ENCODE peak calls at places on chromosomes 5 and 9, in five cellular contexts. G is GM12892, M is SK-N-SH, K is GM12878, Y is K562. U is an unnamed sample.
A peak's percentile ranks its signal among the peaks of the same experiment; 100 is the strongest.

GRCh38 chr9:115018547-115019435 is 88.4 kb upstream of the TNFSF8 start:
- DNase-seq in M (no peak), Y (no peak), K (no peak), G (no peak), U (no peak)

GRCh38 chr9:6566409-6567139 is 79.0 kb downstream of the GLDC start:
- DNase-seq in Y (peak; percentile 11), M (no peak), G (no peak), K (no peak), U (no peak)

GRCh38 chr5:94941113-94941765 is 322.8 kb downstream of the SLF1 start:
- DNase-seq in G (no peak), K (no peak), Y (no peak), M (no peak), U (no peak)

GRCh38 chr5:111733571-111733970 is 23.4 kb downstream of the NREP start:
- DNase-seq in G (no peak), K (no peak), M (no peak), Y (no peak), U (no peak)

GRCh38 chr5:143352691-143353090 is 50.8 kb downstream of the NR3C1 start:
- DNase-seq in G (no peak), Y (no peak), M (no peak), K (no peak), U (no peak)

GRCh38 chr5:74851684-74852353 is 14.4 kb downstream of the FAM169A start:
- DNase-seq in G (no peak), Y (no peak), K (peak; percentile 16), M (no peak), U (no peak)

GRCh38 chr5:179779826-179780225 is 14.0 kb upstream of the LTC4S start:
- DNase-seq in M (no peak), Y (no peak), K (no peak), G (no peak), U (no peak)

GRCh38 chr9:93177676-93178075 is 6.3 kb upstream of the WNK2 start:
- DNase-seq in Y (no peak), G (no peak), M (peak; percentile 89), K (no peak), U (no peak)

GRCh38 chr5:171543486-171543885 is 124.0 kb downstream of the FGF18 start:
- DNase-seq in M (no peak), Y (no peak), K (no peak), G (no peak), U (no peak)

GRCh38 chr5:369151-369939 is 47.8 kb downstream of the AHRR start:
- DNase-seq in G (no peak), K (peak; percentile 40), M (no peak), Y (no peak), U (no peak)

GRCh38 chr5:144121577-144121976 is 48.9 kb downstream of the YIPF5 start:
- DNase-seq in M (no peak), G (no peak), K (no peak), Y (no peak), U (no peak)

GRCh38 chr5:34676409-34676808 is 20.3 kb downstream of the RAI14 start:
- DNase-seq in M (no peak), Y (no peak), G (no peak), K (no peak), U (no peak)

GRCh38 chr9:89629096-89629976 is 24.5 kb downstream of the GADD45G start:
- DNase-seq in Y (no peak), K (no peak), M (no peak), G (no peak), U (no peak)

GRCh38 chr9:16729656-16730055 is 140.8 kb downstream of the BNC2 start:
- DNase-seq in G (no peak), M (no peak), K (no peak), Y (no peak), U (no peak)

GRCh38 chr9:113563856-113564514 is 100.5 kb downstream of the RGS3 start:
- DNase-seq in Y (no peak), M (no peak), K (no peak), G (no peak), U (no peak)

GRCh38 chr9:75814667-75815066 is 75.8 kb upstream of the PCSK5 start:
- DNase-seq in Y (no peak), G (no peak), K (no peak), M (no peak), U (no peak)

GRCh38 chr9:75811692-75812091 is 78.8 kb upstream of the PCSK5 start:
- DNase-seq in G (no peak), Y (no peak), K (no peak), M (no peak), U (no peak)

GRCh38 chr9:75810063-75810462 is 80.4 kb upstream of the PCSK5 start:
- DNase-seq in K (no peak), M (no peak), G (no peak), Y (no peak), U (no peak)

GRCh38 chr9:75812139-75812538 is 78.3 kb upstream of the PCSK5 start:
- DNase-seq in Y (no peak), G (no peak), M (no peak), K (no peak), U (no peak)
- TF ChIP-seq TAF1 in Y (no peak), G (no peak), M (no peak), K (no peak), U (no peak)

GRCh38 chr5:138468133-138468965 is 3.1 kb downstream of the EGR1 start:
- DNase-seq in Y (no peak), M (no peak), K (no peak), G (no peak), U (no peak)
- TF ChIP-seq TAF1 in Y (peak; percentile 55), M (no peak), K (no peak), G (no peak), U (no peak)

GRCh38 chr5:88882321-88883038 is 504 bp downstream of the MEF2C start:
- DNase-seq in G (no peak), Y (peak; percentile 37), K (no peak), M (no peak), U (no peak)
- TF ChIP-seq TAF1 in G (no peak), Y (no peak), K (peak; percentile 49), M (no peak), U (peak; percentile 18)

GRCh38 chr9:27787941-27788340 is 214.7 kb upstream of the C9orf72 start:
- DNase-seq in Y (no peak), K (no peak), G (no peak), M (no peak), U (no peak)

GRCh38 chr9:27785714-27786100 is 212.4 kb upstream of the C9orf72 start:
- DNase-seq in K (peak; percentile 23), M (no peak), G (no peak), Y (no peak), U (no peak)

GRCh38 chr9:27792971-27793689 is 219.8 kb upstream of the C9orf72 start:
- DNase-seq in K (no peak), G (no peak), Y (no peak), M (no peak), U (no peak)

GRCh38 chr9:27791311-27791710 is 218.0 kb upstream of the C9orf72 start:
- DNase-seq in G (no peak), M (no peak), K (no peak), Y (no peak), U (no peak)
- TF ChIP-seq TAF1 in G (no peak), M (no peak), K (no peak), Y (no peak), U (no peak)

DNA sequence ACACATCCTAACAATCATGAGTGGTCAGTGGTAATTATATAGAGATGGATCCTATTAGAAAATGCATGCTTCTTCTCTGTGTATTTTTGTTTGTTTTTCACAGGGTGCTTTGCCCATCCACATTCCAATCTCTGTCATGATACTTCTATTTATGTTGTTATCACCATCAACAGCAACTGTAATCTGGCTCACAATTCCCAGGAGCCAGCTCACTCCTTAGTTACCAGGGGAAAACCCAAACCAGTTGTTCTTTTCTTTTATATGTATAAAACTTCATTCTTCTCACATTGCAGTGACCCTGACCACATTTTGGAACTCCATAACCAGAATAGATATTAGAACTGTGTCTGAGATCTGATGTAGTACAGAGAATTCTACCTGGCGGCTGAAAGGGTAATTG is 118.8 kb downstream of the NDUFS4 start:
- DNase-seq in Y (no peak), K (no peak), M (no peak), G (no peak), U (no peak)
- TF ChIP-seq TAF1 in Y (no peak), K (no peak), M (no peak), G (no peak), U (no peak)

GRCh38 chr9:36584626-36585460 is 12.1 kb downstream of the MELK start:
- DNase-seq in G (no peak), Y (no peak), M (no peak), K (no peak), U (no peak)
- TF ChIP-seq TAF1 in G (no peak), Y (no peak), M (no peak), K (no peak), U (no peak)

DNA sequence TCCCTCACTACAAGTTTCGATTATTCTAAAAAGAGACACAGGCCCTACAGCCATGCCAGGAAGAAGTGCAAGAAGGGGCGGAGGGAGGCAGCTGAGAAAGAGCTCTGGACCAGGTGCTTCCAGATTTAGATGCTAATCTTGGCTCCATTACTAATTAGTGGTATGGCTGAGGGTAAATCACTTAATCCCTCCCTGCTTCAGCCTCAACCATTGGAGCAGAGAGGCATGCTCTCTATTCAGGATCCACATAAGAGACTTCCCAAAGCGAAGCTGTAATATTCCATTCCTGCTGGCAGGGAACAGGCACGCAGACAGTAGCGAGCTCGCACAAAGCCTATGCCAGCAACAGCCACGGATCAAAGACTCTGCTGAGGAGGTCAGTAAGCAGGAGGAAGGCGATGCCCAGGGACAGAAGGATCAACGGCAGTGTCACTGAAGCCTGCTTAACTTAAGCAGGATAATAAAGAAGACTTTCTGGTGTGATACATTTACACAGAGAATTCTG is 24.2 kb downstream of the LIFR start:
- DNase-seq in M (no peak), K (no peak), Y (no peak), G (no peak), U (no peak)
- TF ChIP-seq TAF1 in M (no peak), K (no peak), Y (no peak), G (no peak), U (no peak)

GRCh38 chr5:73028991-73029540 is 73.2 kb downstream of the FCHO2 start:
- DNase-seq in Y (no peak), K (no peak), M (no peak), G (no peak), U (no peak)

GRCh38 chr5:73031839-73032238 is 76.0 kb downstream of the FCHO2 start:
- DNase-seq in K (no peak), M (peak; percentile 12), Y (peak; percentile 12), G (no peak), U (no peak)

GRCh38 chr5:73032635-73033034 is 76.8 kb downstream of the FCHO2 start:
- DNase-seq in M (no peak), G (no peak), K (no peak), Y (no peak), U (no peak)

GRCh38 chr5:73030531-73030930 is 74.7 kb downstream of the FCHO2 start:
- DNase-seq in Y (no peak), M (no peak), G (no peak), K (no peak), U (no peak)

DNA sequence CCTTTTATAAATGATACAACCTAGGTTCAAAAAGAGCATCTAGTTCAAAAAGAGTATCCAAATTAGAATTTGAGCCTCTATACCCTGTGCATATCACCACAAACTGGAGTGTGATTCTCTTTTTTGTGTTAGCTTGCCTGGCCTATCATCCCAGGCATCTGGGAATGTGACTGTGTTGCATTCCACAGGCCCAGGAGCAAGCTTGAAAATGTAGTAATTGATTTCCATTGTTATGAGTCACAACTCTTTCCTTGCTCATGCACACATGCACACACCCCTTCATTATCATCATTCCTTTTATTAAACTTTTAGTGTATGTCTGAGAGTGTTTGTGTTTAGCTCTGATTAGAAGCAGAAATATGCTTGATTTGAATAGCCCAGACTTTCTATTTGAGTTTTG is 75.2 kb downstream of the FCHO2 start:
- DNase-seq in K (no peak), Y (no peak), M (peak; percentile 9), G (no peak), U (no peak)
- TF ChIP-seq TAF1 in K (no peak), Y (no peak), M (no peak), G (no peak), U (no peak)